ENCODE peak calls at places on chromosome 3, in nine cellular contexts. B is H7, J is SK-N-DZ, R is WTC11, N is nucleus accumbens, M is HL-60, L is tibial nerve, W is A673, V is AG08395. I is an unnamed sample.

GRCh38 chr3:45644063-45644462 is 45.1 kb upstream of the SACM1L start:
- DNase-seq in L (no peak), M (no peak), W (no peak), V (peak), R (no peak), J (no peak), N (no peak), B (no peak), I (peak)

GRCh38 chr3:164360738-164361376 is 717.4 kb downstream of the SI start:
- DNase-seq in V (no peak), L (no peak), R (no peak), J (no peak), M (no peak), W (no peak), B (no peak), N (no peak), I (no peak)

GRCh38 chr3:182487621-182488020 is 305.7 kb upstream of the ATP11B start:
- DNase-seq in R (no peak), J (no peak), N (no peak), M (no peak), V (no peak), B (no peak), L (no peak), W (no peak), I (no peak)

GRCh38 chr3:73653877-73654276 is 29.1 kb upstream of the PDZRN3 start:
- DNase-seq in R (no peak), N (no peak), M (no peak), V (peak), B (no peak), W (no peak), L (no peak), J (no peak), I (peak)

GRCh38 chr3:130316164-130316563 is 29.3 kb upstream of the COL6A5 start:
- DNase-seq in L (no peak), B (no peak), M (no peak), V (peak), R (no peak), W (no peak), J (no peak), N (no peak), I (peak)

GRCh38 chr3:187719628-187720336 is 17.4 kb upstream of the RTP2 start:
- DNase-seq in J (no peak), W (no peak), R (no peak), N (peak), B (peak), V (no peak), M (no peak), L (no peak), I (no peak)

GRCh38 chr3:149216195-149216869 is 5.3 kb downstream of the CP start:
- DNase-seq in L (no peak), J (no peak), B (no peak), M (no peak), R (no peak), V (no peak), W (no peak), N (no peak), I (peak)

GRCh38 chr3:180036678-180037455 is at the start of gene PEX5L:
- DNase-seq in B (peak), L (no peak), V (peak), M (peak), R (peak), W (peak), J (peak), N (peak), I (peak)

GRCh38 chr3:157499342-157499963 is 3.8 kb downstream of the VEPH1 start:
- DNase-seq in M (no peak), B (peak), L (no peak), J (no peak), W (no peak), N (no peak), R (peak), V (peak), I (peak)

GRCh38 chr3:50632450-50632849 is 15.5 kb downstream of the MAPKAPK3 start:
- DNase-seq in W (peak), L (no peak), M (peak), V (no peak), R (no peak), B (no peak), N (no peak), J (peak), I (no peak)

GRCh38 chr3:152964901-152965609 is 130.1 kb downstream of the P2RY1 start:
- DNase-seq in W (no peak), J (no peak), B (no peak), R (no peak), M (no peak), L (no peak), N (no peak), V (no peak), I (no peak)

GRCh38 chr3:167783781-167784180 is 48.3 kb downstream of the SERPINI1 start:
- DNase-seq in J (no peak), R (no peak), B (no peak), N (peak), L (no peak), V (no peak), W (no peak), M (no peak), I (no peak)

GRCh38 chr3:78629544-78629943 is 1138.3 kb downstream of the ROBO1 start:
- DNase-seq in R (no peak), B (no peak), V (no peak), N (no peak), W (no peak), L (no peak), J (no peak), M (no peak), I (no peak)

GRCh38 chr3:39193391-39193790 is 996 bp upstream of the XIRP1 start:
- DNase-seq in B (no peak), M (no peak), L (no peak), W (no peak), V (peak), N (no peak), J (no peak), R (no peak), I (no peak)

GRCh38 chr3:189699873-189700272 is 68.7 kb downstream of the TP63 start:
- DNase-seq in R (no peak), W (no peak), J (no peak), N (no peak), M (no peak), L (no peak), B (no peak), V (no peak), I (no peak)

GRCh38 chr3:38000242-38000916 is 9.8 kb downstream of the VILL start:
- DNase-seq in J (no peak), V (no peak), R (peak), L (no peak), B (no peak), M (no peak), N (no peak), W (no peak), I (no peak)

GRCh38 chr3:73827658-73828313 is 203.0 kb upstream of the PDZRN3 start:
- DNase-seq in W (no peak), N (no peak), M (no peak), R (no peak), L (no peak), J (no peak), V (no peak), B (no peak), I (peak)

GRCh38 chr3:41097896-41098496 is 101.3 kb upstream of the CTNNB1 start:
- DNase-seq in J (no peak), V (no peak), L (no peak), W (no peak), M (no peak), N (no peak), B (no peak), R (no peak), I (no peak)

GRCh38 chr3:108136888-108137814 is 46.3 kb upstream of the CD47 start:
- DNase-seq in R (no peak), W (no peak), N (no peak), B (no peak), M (no peak), L (no peak), J (no peak), V (no peak), I (no peak)

GRCh38 chr3:181727122-181728036 is 15.7 kb downstream of the SOX2 start:
- DNase-seq in V (no peak), B (no peak), L (no peak), R (peak), J (no peak), N (no peak), M (no peak), W (no peak), I (no peak)

GRCh38 chr3:169384576-169384975 is 278.9 kb downstream of the MECOM start:
- DNase-seq in N (no peak), J (no peak), B (no peak), R (no peak), W (no peak), L (no peak), M (no peak), V (no peak), I (no peak)

GRCh38 chr3:53493618-53493996 is 804 bp upstream of the CACNA1D start:
- DNase-seq in L (no peak), R (no peak), W (no peak), J (no peak), M (no peak), B (no peak), V (no peak), N (no peak), I (no peak)

GRCh38 chr3:117444175-117444574 is 734.6 kb downstream of the TUSC7 start:
- DNase-seq in R (peak), L (no peak), B (no peak), V (no peak), J (no peak), W (no peak), M (no peak), N (no peak), I (no peak)

GRCh38 chr3:194730369-194730768 is 44.7 kb downstream of the FAM43A start:
- DNase-seq in M (no peak), J (peak), R (no peak), V (no peak), B (peak), L (no peak), N (no peak), W (peak), I (no peak)

GRCh38 chr3:73101916-73102315 is 40.5 kb downstream of the EBLN2 start:
- DNase-seq in L (no peak), V (no peak), W (no peak), N (no peak), J (no peak), R (no peak), B (no peak), M (no peak), I (no peak)

GRCh38 chr3:35932995-35933394 is 293.7 kb downstream of the ARPP21 start:
- DNase-seq in R (no peak), N (peak), J (peak), W (peak), L (no peak), V (no peak), M (peak), B (no peak), I (peak)

GRCh38 chr3:6526321-6526720 is 334.6 kb upstream of the GRM7 start:
- DNase-seq in W (no peak), M (no peak), V (no peak), L (no peak), J (no peak), B (no peak), N (no peak), R (no peak), I (no peak)

GRCh38 chr3:56881035-56881575 is 79.4 kb upstream of the ARHGEF3 start:
- DNase-seq in N (no peak), V (no peak), R (no peak), B (no peak), L (no peak), M (no peak), W (no peak), J (no peak), I (no peak)

GRCh38 chr3:192906940-192907339 is 10.7 kb downstream of the MB21D2 start:
- DNase-seq in M (no peak), W (peak), N (no peak), R (no peak), V (no peak), J (peak), B (no peak), L (no peak), I (no peak)

GRCh38 chr3:11522398-11522715 is 121.4 kb downstream of the VGLL4 start:
- DNase-seq in L (no peak), W (no peak), N (no peak), V (no peak), J (no peak), R (no peak), B (no peak), M (no peak), I (peak)

GRCh38 chr3:34533468-34533867 is 735.0 kb downstream of the PDCD6IP start:
- DNase-seq in B (no peak), M (no peak), L (no peak), N (no peak), W (no peak), R (no peak), V (no peak), J (no peak), I (no peak)

GRCh38 chr3:55434789-55435188 is 52.3 kb downstream of the WNT5A start:
- DNase-seq in B (peak), R (peak), V (no peak), J (peak), L (no peak), M (peak), N (no peak), W (peak), I (peak)

GRCh38 chr3:67635257-67635656 is 19.2 kb downstream of the SUCLG2 start:
- DNase-seq in B (no peak), L (no peak), W (no peak), V (peak), M (no peak), J (no peak), R (no peak), N (no peak), I (peak)

I was measured in choroid plexus epithelial cell.